ENCODE peak calls at places on chromosomes 7 and 10, in five cellular contexts. A is gastrocnemius medialis; V is effector memory CD4-positive, alpha-beta T cell; H is left ventricle myocardium inferior; N is cardiac muscle cell. E is an unnamed sample. For H3K36me3, the result is how much of the 10 kb centered on the place peaks cover.

GRCh38 chr7:150988230-150989226 is 2.3 kb upstream of the NOS3 start:
- DNase-seq in V (peak), N (peak), H (peak), A (no peak), E (peak)

GRCh38 chr10:43295436-43295835 is 28.6 kb upstream of the RASGEF1A start:
- DNase-seq in N (peak), A (no peak), V (no peak), H (no peak), E (no peak)

GRCh38 chr10:82402901-82403300 is 527.9 kb downstream of the NRG3 start:
- DNase-seq in N (no peak), H (no peak), V (no peak), A (no peak), E (no peak)

GRCh38 chr7:100220833-100221718 is 1.3 kb downstream of the PVRIG start:
- DNase-seq in N (no peak), V (peak), A (no peak), H (no peak), E (no peak)

GRCh38 chr7:82559203-82559805 is 115.7 kb upstream of the CACNA2D1 start:
- DNase-seq in N (no peak), H (no peak), A (no peak), V (no peak), E (no peak)

GRCh38 chr7:148108381-148108780 is 482.2 kb upstream of the C7orf33 start:
- DNase-seq in H (no peak), A (no peak), N (no peak), V (no peak), E (no peak)

GRCh38 chr7:32879460-32879859 is 12.1 kb downstream of the KBTBD2 start:
- DNase-seq in H (no peak), V (no peak), N (peak), A (no peak), E (no peak)

GRCh38 chr10:46525177-46525823 is 31.2 kb downstream of the GPRIN2 start:
- DNase-seq in H (no peak), N (peak), A (no peak), V (no peak), E (peak)

GRCh38 chr7:127885843-127886242 is 145.4 kb downstream of the LRRC4 start:
- DNase-seq in A (no peak), N (peak), H (no peak), V (no peak), E (peak)

GRCh38 chr7:92742186-92742585 is 94.2 kb downstream of the CDK6 start:
- DNase-seq in V (no peak), N (no peak), A (no peak), H (no peak), E (no peak)

GRCh38 chr10:110336111-110336721 is 31.5 kb upstream of the SMNDC1 start:
- DNase-seq in N (peak), V (no peak), A (no peak), H (no peak), E (no peak)

GRCh38 chr7:2209961-2210323 is 22.8 kb downstream of the MAD1L1 start:
- DNase-seq in A (no peak), N (no peak), H (no peak), V (no peak), E (no peak)
- H3K36me3 ChIP-seq in A (under half), N (under half), H (under half), V (under half), E (under half)

GRCh38 chr10:125827133-125827532 is 3.8 kb downstream of the BCCIP start:
- DNase-seq in V (no peak), H (no peak), N (no peak), A (no peak), E (no peak)
- H3K36me3 ChIP-seq in V (half or more), H (half or more), N (under half), A (under half), E (under half)

GRCh38 chr10:79286318-79286951 is 60.8 kb upstream of the PPIF start:
- DNase-seq in V (peak), N (peak), A (no peak), H (peak), E (peak)
- H3K36me3 ChIP-seq in V (under half), N (under half), A (under half), H (under half), E (under half)

GRCh38 chr7:98922392-98923107 is 44.2 kb downstream of the TRRAP start:
- DNase-seq in N (peak), H (no peak), V (no peak), A (no peak), E (no peak)
- H3K36me3 ChIP-seq in N (half or more), H (half or more), V (half or more), A (under half), E (under half)

GRCh38 chr10:97748116-97748515 is 11.2 kb downstream of the ZFYVE27 start:
- DNase-seq in H (no peak), N (no peak), A (no peak), V (no peak), E (peak)

GRCh38 chr10:97755718-97756117 is 16.1 kb downstream of the SFRP5 start:
- DNase-seq in V (no peak), A (no peak), H (no peak), N (no peak), E (peak)

GRCh38 chr10:97754726-97755125 is 17.1 kb downstream of the SFRP5 start:
- DNase-seq in H (no peak), A (no peak), V (no peak), N (no peak), E (no peak)

GRCh38 chr10:97757471-97757870 is 14.3 kb downstream of the SFRP5 start:
- DNase-seq in V (no peak), A (no peak), H (no peak), N (no peak), E (no peak)

DNA sequence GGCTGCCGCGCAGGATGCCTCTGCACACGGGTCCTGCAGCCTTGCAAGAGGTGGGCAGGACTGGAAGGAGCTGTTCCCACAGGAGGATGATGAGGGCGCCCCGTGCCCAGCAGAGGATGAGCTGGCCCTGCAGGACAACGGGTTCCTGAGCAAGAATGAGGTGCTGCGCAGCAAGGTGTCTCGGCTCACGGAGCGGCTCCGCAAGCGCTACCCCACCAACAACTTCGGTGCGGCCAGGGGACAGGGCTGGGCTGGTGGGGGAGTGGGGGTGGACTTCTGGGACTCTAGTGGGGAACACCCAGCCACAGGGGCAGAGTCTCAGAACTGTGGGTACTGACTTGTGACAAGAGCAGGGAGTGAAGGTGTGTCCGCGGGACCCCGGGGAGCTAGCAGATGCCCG is 16.0 kb downstream of the ZFYVE27 start:
- DNase-seq in N (no peak), H (no peak), A (no peak), V (no peak), E (peak)
- H3K36me3 ChIP-seq in N (under half), H (half or more), A (under half), V (half or more), E (under half)

DNA sequence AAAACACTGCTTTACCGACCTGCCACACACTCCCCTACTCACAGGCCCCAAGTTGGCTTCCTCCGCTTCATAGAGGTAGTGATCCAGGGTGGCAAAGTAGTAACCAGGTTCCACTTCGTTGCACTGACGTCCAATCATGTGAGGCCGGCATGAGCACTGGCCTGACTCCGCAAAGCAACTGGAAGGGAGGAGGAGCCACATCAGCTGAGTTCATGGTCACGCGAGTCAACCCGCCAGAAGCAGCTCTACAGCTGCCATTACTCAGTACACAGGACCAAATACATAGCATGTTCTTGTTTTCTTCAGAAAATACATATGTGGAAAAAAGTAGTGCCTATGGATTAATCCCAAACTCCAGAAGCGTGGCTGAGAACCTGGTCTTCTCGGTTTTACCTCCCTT is 38.5 kb downstream of the LAMB1 start:
- DNase-seq in V (no peak), N (no peak), H (no peak), A (no peak), E (no peak)
- H3K36me3 ChIP-seq in V (under half), N (under half), H (half or more), A (under half), E (under half)

E was measured in aorta.